ENCODE peak calls at places on chromosomes 6 and 20, in ten cellular contexts. E is SHP77; S is activated T-cell treated with anti-CD3 and anti-CD28 coated beads, Interleukin-2, amount 50 U/mL, for 72 hours; P is spleen; B is GM03348; Q is germinal center; Y is M059J; R is left cardiac atrium; O is endothelial cell; C is A549. J is an unnamed sample.

GRCh38 chr6:81465859-81466258 is 286.6 kb downstream of the TENT5A start:
- DNase-seq in S (no peak), Q (no peak), R (no peak), C (peak), O (peak), P (no peak), Y (peak), E (no peak), B (no peak), J (peak)

GRCh38 chr6:2875840-2876207 is 27.3 kb downstream of the SERPINB9 start:
- DNase-seq in O (no peak), C (no peak), Q (peak), R (no peak), B (peak), P (peak), Y (peak), S (peak), E (no peak), J (no peak)

GRCh38 chr20:20568604-20569205 is 143.7 kb downstream of the RALGAPA2 start:
- DNase-seq in E (peak), O (peak), Y (peak), R (no peak), Q (peak), B (peak), S (peak), P (no peak), C (peak), J (peak)

GRCh38 chr20:32820698-32821378 is 1.1 kb downstream of the MAPRE1 start:
- DNase-seq in O (no peak), R (no peak), Q (no peak), E (no peak), B (peak), C (no peak), P (peak), S (no peak), Y (no peak), J (no peak)

GRCh38 chr20:57671662-57672061 is 38.2 kb downstream of the PMEPA1 start:
- DNase-seq in O (no peak), Y (peak), R (no peak), P (no peak), C (no peak), B (peak), Q (no peak), S (no peak), E (peak), J (no peak)

GRCh38 chr6:31270788-31271640 is 878 bp downstream of the HLA-C start:
- DNase-seq in B (peak), P (peak), E (no peak), S (peak), Y (peak), Q (peak), R (peak), C (peak), O (no peak), J (peak)

GRCh38 chr6:110358536-110359148 is 493 bp upstream of the METTL24 start:
- DNase-seq in C (no peak), O (no peak), P (no peak), Y (no peak), E (no peak), R (no peak), B (no peak), S (no peak), Q (no peak), J (no peak)

GRCh38 chr20:36470482-36471062 is 70.7 kb upstream of the MYL9 start:
- DNase-seq in B (no peak), O (no peak), E (peak), R (no peak), S (no peak), C (no peak), Q (no peak), P (no peak), Y (no peak), J (no peak)

GRCh38 chr20:33820362-33820761 is 9.2 kb downstream of the CHMP4B start:
- DNase-seq in B (no peak), E (no peak), Y (no peak), O (no peak), P (no peak), C (no peak), Q (no peak), S (no peak), R (no peak), J (no peak)

GRCh38 chr6:17959317-17959716 is 28.1 kb downstream of the KIF13A start:
- DNase-seq in R (no peak), E (no peak), B (no peak), Q (no peak), P (no peak), O (no peak), S (no peak), C (no peak), Y (no peak), J (no peak)